ENCODE peak calls at places on chromosomes 11 and 22, in four cellular contexts. Q, E, F and K are unnamed samples.

GRCh38 chr11:33500865-33501479 is 199.7 kb downstream of the C11orf91 start:
- DNase-seq in Q (no peak), E (peak), F (peak), K (no peak)

GRCh38 chr22:27715078-27715477 is 86.5 kb downstream of the MN1 start:
- DNase-seq in Q (no peak), E (no peak), F (no peak), K (no peak)

GRCh38 chr11:35247863-35248262 is 108.9 kb downstream of the CD44 start:
- DNase-seq in Q (no peak), E (no peak), F (no peak), K (no peak)

GRCh38 chr22:37195921-37196320 is 7.9 kb upstream of the C1QTNF6 start:
- DNase-seq in Q (no peak), E (no peak), F (no peak), K (no peak)

GRCh38 chr22:17264321-17265052 is 45.3 kb upstream of the ADA2 start:
- DNase-seq in Q (no peak), E (no peak), F (no peak), K (peak)

GRCh38 chr11:68213135-68213515 is at the start of gene KMT5B:
- DNase-seq in Q (no peak), E (no peak), F (no peak), K (peak)

GRCh38 chr22:22374579-22374978 is 130.0 kb downstream of the VPREB1 start:
- DNase-seq in Q (no peak), E (no peak), F (no peak), K (no peak)

GRCh38 chr11:123041185-123041584 is 20.8 kb downstream of the HSPA8 start:
- DNase-seq in Q (no peak), E (no peak), F (no peak), K (no peak)

GRCh38 chr22:48959496-48959895 is 868.2 kb downstream of the BRD1 start:
- DNase-seq in Q (no peak), E (no peak), F (no peak), K (no peak)

GRCh38 chr11:8832571-8833260 is 78.3 kb upstream of the AKIP1 start:
- DNase-seq in Q (no peak), E (no peak), F (no peak), K (peak)

GRCh38 chr11:8870461-8871282 is 40.3 kb upstream of the AKIP1 start:
- DNase-seq in Q (peak), E (no peak), F (peak), K (peak)

GRCh38 chr11:115220881-115221280 is 283.3 kb downstream of the CADM1 start:
- DNase-seq in Q (no peak), E (no peak), F (no peak), K (no peak)

GRCh38 chr11:134246678-134247077 is 6.5 kb downstream of the THYN1 start:
- DNase-seq in Q (no peak), E (no peak), F (no peak), K (no peak)

DNA sequence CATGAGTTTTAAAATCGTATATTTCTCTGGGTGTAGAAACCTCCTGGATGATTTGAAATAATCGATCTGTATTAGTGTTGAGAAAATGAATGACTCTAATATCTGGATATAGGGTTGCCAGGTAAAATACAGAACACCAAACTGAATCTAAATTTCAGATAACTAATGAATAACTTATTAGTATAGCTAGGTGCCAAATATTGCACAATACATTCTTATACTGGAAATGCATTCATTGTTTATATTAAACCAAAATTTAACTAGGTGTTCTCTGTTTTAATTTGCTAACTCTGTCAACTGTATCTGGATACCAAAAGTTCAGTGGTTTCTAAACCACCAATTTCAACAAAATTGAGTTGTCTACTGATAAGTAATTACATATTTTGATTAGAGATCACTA is 2.5 kb upstream of the BIRC3 start:
- DNase-seq in Q (no peak), E (no peak), F (no peak), K (no peak)
- TF ChIP-seq NR3C1 in Q (no peak), E (no peak), F (no peak), K (no peak)

GRCh38 chr11:7098235-7098832 is 9.5 kb downstream of the RBMXL2 start:
- DNase-seq in Q (peak), E (peak), F (peak), K (no peak)
- TF ChIP-seq NR3C1 in Q (no peak), E (no peak), F (no peak), K (no peak)

DNA sequence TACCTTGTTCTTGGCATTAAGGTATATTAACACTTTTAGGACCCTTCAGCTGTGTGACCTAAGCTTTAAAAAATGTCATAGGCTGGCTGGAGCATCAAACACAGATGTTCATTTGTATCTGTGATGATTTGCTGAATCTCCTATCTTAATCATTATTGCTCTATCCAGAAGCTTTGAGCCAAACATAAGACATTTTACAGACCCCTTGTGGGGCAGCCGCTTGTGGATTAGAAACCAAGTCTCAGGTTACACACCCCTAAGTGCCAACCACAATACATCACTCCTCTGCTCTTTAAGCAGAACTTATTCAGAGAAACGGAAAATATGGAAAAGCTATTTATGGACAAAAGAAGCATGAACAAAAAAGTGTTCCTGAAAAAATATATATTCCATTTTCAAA is 394.2 kb upstream of the CCDC90B start:
- DNase-seq in Q (no peak), E (no peak), F (no peak), K (no peak)
- TF ChIP-seq NR3C1 in Q (no peak), E (no peak), F (no peak), K (no peak)

DNA sequence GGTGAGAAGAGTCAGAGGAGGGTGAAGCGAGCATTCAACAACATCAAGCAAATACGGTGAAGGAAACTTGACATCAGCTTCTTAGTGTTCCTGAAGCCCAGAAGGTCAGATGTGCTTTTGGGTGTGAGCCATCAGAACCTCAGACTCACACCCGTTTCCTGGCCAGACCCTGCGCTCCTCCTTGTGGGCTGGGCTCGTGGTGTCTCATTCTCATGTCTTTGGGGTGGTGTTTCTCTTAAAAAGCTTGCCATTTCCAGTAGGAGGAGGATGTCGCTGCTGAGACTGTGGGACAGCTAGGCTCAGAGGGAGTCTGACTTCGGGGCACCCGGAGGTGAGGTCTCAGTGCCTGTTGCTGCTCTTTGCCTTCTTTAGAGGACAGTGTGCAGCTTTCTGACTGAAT is 24.2 kb downstream of the PPFIBP2 start:
- DNase-seq in Q (no peak), E (no peak), F (no peak), K (no peak)
- TF ChIP-seq NR3C1 in Q (no peak), E (no peak), F (no peak), K (no peak)

GRCh38 chr11:65551572-65552398 is 6.4 kb downstream of the LTBP3 start:
- DNase-seq in Q (peak), E (peak), F (no peak), K (peak)
- TF ChIP-seq NR3C1 in Q (no peak), E (no peak), F (no peak), K (no peak)

DNA sequence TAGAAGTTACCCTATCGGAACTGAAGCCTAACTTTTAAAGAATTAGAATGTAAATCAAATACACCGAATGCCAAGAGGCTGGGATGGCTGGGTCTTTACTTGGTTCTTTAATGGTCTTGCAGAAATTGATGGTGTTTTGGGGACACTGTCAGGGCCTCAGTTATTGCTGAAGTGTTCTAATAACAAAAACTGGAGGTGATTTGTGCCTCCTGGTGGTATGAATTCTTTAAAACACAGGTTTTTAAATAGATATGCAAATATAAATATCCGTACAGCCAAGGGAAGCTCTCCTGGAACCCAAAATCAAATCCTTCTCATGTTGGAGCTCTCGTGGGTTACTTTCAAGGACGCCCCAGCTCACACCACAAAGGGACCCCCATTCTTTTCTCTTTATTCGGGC is 19.3 kb upstream of the TMPRSS5 start:
- DNase-seq in Q (no peak), E (no peak), F (no peak), K (no peak)
- TF ChIP-seq NR3C1 in Q (no peak), E (no peak), F (no peak), K (no peak)

DNA sequence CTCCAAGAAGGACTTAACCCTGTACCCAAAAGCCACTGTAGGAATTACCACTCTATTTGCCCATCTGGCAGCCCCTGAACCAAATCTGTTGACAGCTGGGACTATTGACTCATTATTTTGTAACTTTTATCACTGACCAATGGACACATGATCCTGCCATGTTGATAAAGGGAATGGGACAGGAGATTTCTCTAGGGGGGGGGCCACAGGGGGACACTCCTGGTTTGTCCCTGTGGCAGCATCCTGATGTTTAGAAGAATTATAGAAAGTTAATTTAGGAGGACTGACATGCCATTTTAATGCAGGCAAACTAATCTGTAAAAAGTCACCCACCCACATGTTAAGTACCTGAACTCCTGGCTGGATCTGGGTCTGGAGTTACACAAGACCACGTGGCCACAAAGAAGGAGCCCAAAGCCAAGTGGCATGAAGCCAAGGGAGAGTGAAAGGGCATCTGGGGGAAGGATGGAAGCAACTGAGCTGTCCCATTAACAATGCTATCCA is 558.1 kb downstream of the ETS1 start:
- DNase-seq in Q (no peak), E (no peak), F (no peak), K (no peak)
- TF ChIP-seq NR3C1 in Q (no peak), E (no peak), F (no peak), K (no peak)